ENCODE peak calls at places on chromosomes 6 and 20, in nine cellular contexts. P is tibial artery; B is HCT116; K is spleen; G is lung; H is fibroblast of lung; F is psoas muscle; L is CD8-positive, alpha-beta memory T cell; M is neural progenitor cell. A is an unnamed sample. For H3K9me3 and H3K4me1, the result is how much of the 10 kb centered on the place peaks cover.

GRCh38 chr6:46453756-46454316 is 37.4 kb downstream of the RCAN2 start:
- DNase-seq in P (no peak), B (no peak), K (no peak), G (no peak), H (peak), F (no peak), L (no peak), M (no peak), A (no peak)

GRCh38 chr20:36808317-36809257 is 35.0 kb upstream of the DSN1 start:
- DNase-seq in P (no peak), B (peak), K (peak), G (peak), H (peak), F (peak), L (peak), M (peak), A (no peak)

GRCh38 chr6:44304282-44305199 is 8.6 kb downstream of the AARS2 start:
- DNase-seq in P (peak), B (peak), K (peak), G (no peak), H (peak), F (peak), L (peak), M (peak), A (no peak)

GRCh38 chr6:73134588-73134987 is 90.7 kb downstream of the KHDC1L start:
- DNase-seq in P (no peak), B (peak), K (no peak), G (no peak), H (peak), F (peak), L (no peak), M (peak), A (no peak)

GRCh38 chr6:116419069-116419468 is 42.1 kb upstream of the CALHM6 start:
- DNase-seq in P (no peak), B (no peak), K (no peak), G (no peak), H (no peak), F (no peak), L (no peak), M (no peak), A (no peak)

GRCh38 chr6:136647363-136647763 is 97.1 kb upstream of the MAP7 start:
- DNase-seq in P (no peak), B (no peak), K (no peak), G (no peak), H (peak), F (no peak), L (peak), M (no peak), A (no peak)

GRCh38 chr6:152594726-152595125 is 42.4 kb downstream of the SYNE1 start:
- DNase-seq in P (no peak), B (no peak), K (no peak), G (no peak), H (no peak), F (no peak), L (no peak), M (no peak), A (no peak)

GRCh38 chr6:39881851-39882566 is 52.3 kb downstream of the MOCS1 start:
- DNase-seq in P (peak), B (no peak), K (no peak), G (no peak), H (peak), F (no peak), L (no peak), M (no peak), A (no peak)

GRCh38 chr20:19672498-19672897 is 85.6 kb upstream of the RIN2 start:
- DNase-seq in P (no peak), B (no peak), K (no peak), G (no peak), H (no peak), F (no peak), L (no peak), M (no peak), A (no peak)

GRCh38 chr20:64063389-64064144 is 569 bp downstream of the TCEA2 start:
- DNase-seq in P (peak), B (no peak), K (no peak), G (no peak), H (no peak), F (peak), L (no peak), M (peak), A (no peak)

GRCh38 chr6:123017313-123017712 is 21.3 kb downstream of the CLVS2 start:
- DNase-seq in P (no peak), B (no peak), K (no peak), G (no peak), H (no peak), F (no peak), L (no peak), M (no peak), A (no peak)

GRCh38 chr20:14434379-14435136 is 97.1 kb upstream of the FLRT3 start:
- DNase-seq in P (no peak), B (no peak), K (no peak), G (no peak), H (peak), F (no peak), L (no peak), M (no peak), A (no peak)

GRCh38 chr20:25361287-25361683 is 29.4 kb downstream of the ABHD12 start:
- DNase-seq in P (no peak), B (no peak), K (no peak), G (no peak), H (no peak), F (no peak), L (no peak), M (no peak), A (no peak)

GRCh38 chr20:37417857-37418501 is 72.0 kb downstream of the SRC start:
- DNase-seq in P (no peak), B (no peak), K (no peak), G (no peak), H (peak), F (no peak), L (no peak), M (no peak), A (no peak)

GRCh38 chr20:56629464-56630085 is 469 bp downstream of the TFAP2C start:
- DNase-seq in P (no peak), B (no peak), K (no peak), G (no peak), H (no peak), F (no peak), L (no peak), M (peak), A (no peak)

GRCh38 chr6:138724015-138724414 is 49.6 kb upstream of the CCDC28A start:
- DNase-seq in P (peak), B (peak), K (no peak), G (no peak), H (peak), F (peak), L (no peak), M (no peak), A (no peak)

GRCh38 chr6:11350294-11350693 is 117.8 kb upstream of the NEDD9 start:
- DNase-seq in P (no peak), B (no peak), K (no peak), G (peak), H (no peak), F (no peak), L (no peak), M (no peak), A (peak)

GRCh38 chr20:57294558-57294957 is 28.1 kb upstream of the BMP7 start:
- DNase-seq in P (no peak), B (no peak), K (no peak), G (no peak), H (no peak), F (no peak), L (no peak), M (peak), A (no peak)

GRCh38 chr6:132490024-132490423 is 22.9 kb downstream of the STX7 start:
- DNase-seq in P (peak), B (no peak), K (no peak), G (no peak), H (no peak), F (peak), L (no peak), M (no peak), A (no peak)

GRCh38 chr20:51738877-51739447 is 29.2 kb downstream of the ATP9A start:
- DNase-seq in P (no peak), B (peak), K (no peak), G (no peak), H (no peak), F (no peak), L (no peak), M (no peak), A (no peak)

GRCh38 chr20:4045741-4046140 is 30.4 kb upstream of the RNF24 start:
- DNase-seq in P (no peak), B (no peak), K (no peak), G (no peak), H (no peak), F (no peak), L (no peak), M (no peak), A (peak)

GRCh38 chr6:5471637-5472430 is 210.5 kb downstream of the FARS2 start:
- DNase-seq in P (no peak), B (no peak), K (no peak), G (no peak), H (no peak), F (no peak), L (no peak), M (peak), A (no peak)

GRCh38 chr6:76250666-76251065 is 178.2 kb upstream of the IMPG1 start:
- DNase-seq in P (no peak), B (no peak), K (no peak), G (no peak), H (no peak), F (no peak), L (no peak), M (no peak), A (no peak)

GRCh38 chr20:35902545-35902941 is 51.8 kb downstream of the SCAND1 start:
- DNase-seq in P (no peak), B (no peak), K (no peak), G (no peak), H (no peak), F (no peak), L (no peak), M (no peak), A (no peak)

GRCh38 chr6:100335999-100336398 is 128.7 kb downstream of the SIM1 start:
- DNase-seq in P (no peak), B (no peak), K (no peak), G (no peak), H (no peak), F (no peak), L (no peak), M (no peak), A (no peak)

GRCh38 chr6:2688416-2689064 is 62.2 kb downstream of the MYLK4 start:
- DNase-seq in P (no peak), B (no peak), K (no peak), G (no peak), H (peak), F (no peak), L (no peak), M (no peak), A (no peak)

GRCh38 chr20:4781637-4782349 is 60.1 kb downstream of the PRND start:
- DNase-seq in P (no peak), B (no peak), K (no peak), G (no peak), H (no peak), F (no peak), L (no peak), M (no peak), A (no peak)

GRCh38 chr6:130632288-130632687 is 194.9 kb upstream of the SMLR1 start:
- DNase-seq in P (no peak), B (no peak), K (no peak), G (no peak), H (no peak), F (no peak), L (no peak), M (peak), A (no peak)

GRCh38 chr6:31763617-31763940 is 1.1 kb downstream of the SAPCD1 start:
- DNase-seq in P (no peak), B (no peak), K (no peak), G (no peak), H (peak), F (no peak), L (no peak), M (peak), A (no peak)

GRCh38 chr20:24701027-24701426 is 231.6 kb downstream of the SYNDIG1 start:
- DNase-seq in P (peak), B (no peak), K (no peak), G (no peak), H (no peak), F (no peak), L (no peak), M (no peak), A (peak)

GRCh38 chr6:150269857-150270223 is 99.0 kb upstream of the IYD start:
- DNase-seq in P (no peak), B (peak), K (no peak), G (no peak), H (no peak), F (no peak), L (no peak), M (no peak), A (no peak)

GRCh38 chr20:62063981-62064787 is 1.5 kb downstream of the TAF4 start:
- DNase-seq in P (no peak), B (no peak), K (peak), G (no peak), H (no peak), F (peak), L (no peak), M (peak), A (peak)

GRCh38 chr6:116375262-116375661 is 4.5 kb downstream of the DSE start:
- DNase-seq in P (no peak), B (no peak), K (no peak), G (no peak), H (no peak), F (no peak), L (no peak), M (no peak), A (no peak)

GRCh38 chr6:100202417-100203194 is 208.6 kb upstream of the MCHR2 start:
- DNase-seq in P (no peak), B (peak), K (no peak), G (no peak), H (peak), F (peak), L (no peak), M (no peak), A (no peak)

GRCh38 chr6:21382821-21383455 is 210.6 kb upstream of the SOX4 start:
- DNase-seq in P (no peak), B (no peak), K (no peak), G (no peak), H (no peak), F (no peak), L (no peak), M (peak), A (no peak)

GRCh38 chr6:28207244-28208179 is 17.6 kb upstream of the ZSCAN9 start:
- DNase-seq in P (no peak), B (no peak), K (peak), G (no peak), H (peak), F (no peak), L (no peak), M (peak), A (no peak)

GRCh38 chr6:108989700-108990099 is 104.9 kb downstream of the SESN1 start:
- DNase-seq in P (no peak), B (no peak), K (no peak), G (no peak), H (no peak), F (no peak), L (no peak), M (no peak), A (no peak)

GRCh38 chr6:170206931-170207431 is 83.9 kb downstream of the DLL1 start:
- DNase-seq in P (peak), B (no peak), K (peak), G (no peak), H (no peak), F (no peak), L (peak), M (no peak), A (peak)
- H3K9me3 ChIP-seq in P (under half), B (under half), K (under half), G (under half), H (under half), F (under half), L (under half), M (under half), A (under half)

DNA sequence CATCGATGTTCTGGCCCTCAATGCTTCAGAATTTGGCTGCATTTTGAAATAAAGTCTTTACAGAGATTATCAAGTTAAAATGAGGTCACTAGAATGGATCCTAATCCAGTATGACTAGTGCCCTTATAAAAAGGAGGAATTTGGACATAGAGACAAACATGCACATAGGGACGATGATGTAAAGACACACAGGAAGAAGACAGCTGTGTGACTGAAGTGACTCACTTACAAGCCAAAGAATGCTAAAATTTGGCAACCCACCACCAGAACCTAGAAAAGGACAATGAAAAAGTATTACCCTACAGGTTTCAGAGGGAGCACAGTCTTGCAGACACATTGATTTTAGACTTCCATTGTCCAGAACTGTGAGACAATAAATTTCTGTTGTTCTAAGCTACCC is 322.8 kb upstream of the GJE1 start:
- DNase-seq in P (no peak), B (no peak), K (no peak), G (no peak), H (no peak), F (no peak), L (no peak), M (no peak), A (no peak)
- H3K4me1 ChIP-seq in P (under half), B (under half), K (under half), G (under half), H (under half), F (under half), L (under half), M (under half), A (under half)

DNA sequence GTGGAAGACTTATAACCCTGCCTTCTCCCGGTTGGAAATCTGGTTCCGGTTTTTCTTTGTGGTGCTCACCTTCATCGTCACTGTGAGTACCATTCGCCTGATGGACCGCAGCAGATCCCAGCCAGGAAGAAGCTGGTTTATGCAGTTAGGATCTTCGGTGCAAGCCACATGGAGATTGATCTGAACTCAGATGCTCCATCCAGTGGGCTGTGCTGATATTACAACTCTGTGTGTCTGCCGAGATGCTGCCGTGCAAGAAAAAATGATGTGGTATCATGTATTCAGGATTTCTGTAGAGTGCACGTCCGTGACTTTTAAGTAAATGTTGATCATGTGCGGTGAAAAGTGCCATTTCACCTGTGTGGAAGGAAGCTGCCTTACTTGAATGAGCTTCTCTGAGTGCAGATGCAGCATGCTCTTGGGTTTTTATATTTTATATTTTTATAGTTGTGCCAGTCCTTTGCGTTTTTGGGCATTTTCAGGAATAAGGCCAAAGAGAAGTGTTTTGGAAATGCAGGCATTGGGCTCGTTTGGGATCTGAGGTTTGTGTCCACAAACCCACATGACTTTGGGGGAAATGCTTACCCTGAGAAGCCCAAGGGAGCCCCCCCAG is 39.2 kb downstream of the DYNLT1 start:
- DNase-seq in P (peak), B (peak), K (no peak), G (peak), H (peak), F (no peak), L (no peak), M (peak), A (peak)
- H3K27ac ChIP-seq in P (no peak), B (no peak), K (no peak), G (no peak), H (no peak), F (no peak), L (no peak), M (no peak), A (no peak)

DNA sequence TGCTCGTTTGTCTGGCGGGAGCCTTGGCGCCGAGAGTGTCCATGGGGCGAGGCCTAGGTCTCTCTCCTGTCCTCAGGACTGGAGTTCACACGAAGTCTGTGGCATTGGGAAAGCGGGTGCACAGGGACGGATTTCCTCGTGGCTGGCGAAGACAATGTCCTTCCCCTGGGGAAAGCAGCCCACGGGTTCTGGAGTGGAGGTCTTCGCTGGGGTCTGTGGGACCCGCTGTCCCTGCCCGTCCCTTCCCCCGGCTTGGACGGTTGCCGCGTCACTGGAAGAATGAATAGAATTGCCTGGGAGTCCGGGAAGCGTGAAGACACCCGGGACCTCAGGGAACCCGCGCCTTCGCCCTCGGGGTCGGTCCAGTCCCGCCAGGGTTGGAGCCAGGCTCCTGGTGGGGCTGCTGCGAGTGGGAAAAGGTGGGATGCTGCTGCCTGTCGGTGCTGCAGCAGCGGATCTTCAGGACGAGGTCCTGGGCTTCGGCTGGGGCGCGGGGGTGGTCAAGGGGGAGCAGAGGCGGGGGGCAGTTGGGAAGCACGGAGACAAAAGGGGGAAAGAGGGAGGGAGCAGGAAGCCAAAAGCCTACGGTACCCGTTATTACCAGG is 441.8 kb upstream of the DEFB115 start:
- DNase-seq in P (no peak), B (no peak), K (peak), G (no peak), H (no peak), F (no peak), L (no peak), M (no peak), A (no peak)
- H3K9me3 ChIP-seq in P (under half), B (under half), K (under half), G (under half), H (under half), F (under half), L (under half), M (under half), A (under half)

GRCh38 chr6:18412644-18413043 is 25.5 kb downstream of the RNF144B start:
- DNase-seq in P (no peak), B (no peak), K (no peak), G (no peak), H (no peak), F (no peak), L (no peak), M (no peak), A (no peak)
- H3K4me1 ChIP-seq in P (under half), B (under half), K (under half), G (under half), H (under half), F (half or more), L (under half), M (under half), A (under half)

GRCh38 chr6:24919404-24919892 is 16.3 kb downstream of the RIPOR2 start:
- DNase-seq in P (no peak), B (no peak), K (no peak), G (no peak), H (no peak), F (no peak), L (no peak), M (no peak), A (no peak)
- H3K27ac ChIP-seq in P (no peak), B (no peak), K (peak), G (no peak), H (no peak), F (peak), L (no peak), M (no peak), A (no peak)